ENCODE peak calls at places on chromosomes 2 and 18, in nine cellular contexts. G, V, M, C, W, N, B, S and Q are unnamed samples.

GRCh38 chr2:25149646-25150045 is 18.7 kb downstream of the POMC start:
- DNase-seq in B (no peak), C (no peak), W (no peak), G (no peak), S (no peak), M (no peak), V (no peak), N (no peak), Q (no peak)

GRCh38 chr2:173553589-173553988 is 198.9 kb downstream of the CDCA7 start:
- DNase-seq in N (no peak), V (no peak), B (no peak), G (no peak), C (no peak), S (no peak), M (no peak), W (no peak), Q (no peak)

GRCh38 chr2:111694690-111695089 is 189.3 kb downstream of the ANAPC1 start:
- DNase-seq in B (no peak), C (peak; percentile 87), S (no peak), M (no peak), G (peak; percentile 76), W (no peak), V (peak; percentile 47), N (no peak), Q (no peak)

GRCh38 chr2:205682239-205683021 is at the start of gene NRP2:
- DNase-seq in W (peak; percentile 93), B (peak; percentile 53), M (peak; percentile 91), G (peak; percentile 87), N (peak; percentile 79), V (peak; percentile 60), C (peak; percentile 92), S (peak; percentile 92), Q (peak; percentile 87)

GRCh38 chr2:101185085-101185484 is 33.9 kb upstream of the TBC1D8 start:
- DNase-seq in G (no peak), M (no peak), S (no peak), B (no peak), C (no peak), W (no peak), V (no peak), N (no peak), Q (no peak)

GRCh38 chr18:10739152-10739551 is 213.3 kb downstream of the NAPG start:
- DNase-seq in G (no peak), M (no peak), W (no peak), B (no peak), S (no peak), V (peak; percentile 47), N (no peak), C (no peak), Q (no peak)

GRCh38 chr2:237141556-237141955 is 55.9 kb downstream of the COPS8 start:
- DNase-seq in S (peak; percentile 48), M (peak; percentile 15), G (no peak), V (no peak), W (no peak), N (no peak), C (peak; percentile 65), B (no peak), Q (no peak)

GRCh38 chr18:31553800-31554199 is 37.9 kb upstream of the TTR start:
- DNase-seq in S (no peak), W (no peak), G (no peak), N (no peak), M (no peak), C (no peak), B (no peak), V (no peak), Q (no peak)

GRCh38 chr2:29012211-29012681 is 31.1 kb downstream of the TOGARAM2 start:
- DNase-seq in V (no peak), G (no peak), M (no peak), N (no peak), W (peak; percentile 92), B (peak; percentile 66), C (peak; percentile 64), S (no peak), Q (peak; percentile 80)

GRCh38 chr18:44638141-44638540 is 42.5 kb upstream of the SETBP1 start:
- DNase-seq in V (peak; percentile 48), M (no peak), B (no peak), W (no peak), N (no peak), S (no peak), C (no peak), G (no peak), Q (no peak)
- H3K27ac ChIP-seq in V (peak overlapping the region; percentile 88), M (no peak overlapping the region), B (no peak overlapping the region), W (no peak overlapping the region), N (no peak overlapping the region), S (peak overlapping the region; percentile 93), C (no peak overlapping the region), G (no peak overlapping the region), Q (no peak overlapping the region)

DNA sequence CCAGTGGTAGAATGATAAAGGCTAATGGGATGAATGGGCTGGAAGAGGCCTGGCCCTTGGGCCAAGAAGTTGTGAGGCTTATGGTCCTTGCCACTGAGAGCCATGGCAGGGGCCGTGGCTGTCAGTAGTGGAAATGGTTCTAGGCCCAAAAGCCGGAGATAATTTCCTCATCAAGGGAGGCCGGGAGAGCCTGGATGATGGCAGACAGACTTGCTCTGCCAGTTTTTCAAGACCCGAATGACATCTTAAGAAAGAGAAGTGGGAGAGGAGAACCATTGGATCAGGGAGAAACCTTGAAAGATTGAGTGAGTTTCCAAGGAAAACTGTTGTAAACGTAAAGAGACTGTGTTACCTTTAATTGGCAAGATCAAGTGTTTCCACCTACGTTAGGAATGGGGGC is 46.3 kb upstream of the VPS54 start:
- DNase-seq in M (no peak), V (no peak), B (no peak), S (no peak), N (no peak), W (no peak), G (no peak), C (no peak), Q (no peak)
- H3K27ac ChIP-seq in M (no peak overlapping the region), V (no peak overlapping the region), B (no peak overlapping the region), S (no peak overlapping the region), N (no peak overlapping the region), W (peak overlapping the region; percentile 39), G (no peak overlapping the region), C (no peak overlapping the region), Q (peak overlapping the region; percentile 53)

DNA sequence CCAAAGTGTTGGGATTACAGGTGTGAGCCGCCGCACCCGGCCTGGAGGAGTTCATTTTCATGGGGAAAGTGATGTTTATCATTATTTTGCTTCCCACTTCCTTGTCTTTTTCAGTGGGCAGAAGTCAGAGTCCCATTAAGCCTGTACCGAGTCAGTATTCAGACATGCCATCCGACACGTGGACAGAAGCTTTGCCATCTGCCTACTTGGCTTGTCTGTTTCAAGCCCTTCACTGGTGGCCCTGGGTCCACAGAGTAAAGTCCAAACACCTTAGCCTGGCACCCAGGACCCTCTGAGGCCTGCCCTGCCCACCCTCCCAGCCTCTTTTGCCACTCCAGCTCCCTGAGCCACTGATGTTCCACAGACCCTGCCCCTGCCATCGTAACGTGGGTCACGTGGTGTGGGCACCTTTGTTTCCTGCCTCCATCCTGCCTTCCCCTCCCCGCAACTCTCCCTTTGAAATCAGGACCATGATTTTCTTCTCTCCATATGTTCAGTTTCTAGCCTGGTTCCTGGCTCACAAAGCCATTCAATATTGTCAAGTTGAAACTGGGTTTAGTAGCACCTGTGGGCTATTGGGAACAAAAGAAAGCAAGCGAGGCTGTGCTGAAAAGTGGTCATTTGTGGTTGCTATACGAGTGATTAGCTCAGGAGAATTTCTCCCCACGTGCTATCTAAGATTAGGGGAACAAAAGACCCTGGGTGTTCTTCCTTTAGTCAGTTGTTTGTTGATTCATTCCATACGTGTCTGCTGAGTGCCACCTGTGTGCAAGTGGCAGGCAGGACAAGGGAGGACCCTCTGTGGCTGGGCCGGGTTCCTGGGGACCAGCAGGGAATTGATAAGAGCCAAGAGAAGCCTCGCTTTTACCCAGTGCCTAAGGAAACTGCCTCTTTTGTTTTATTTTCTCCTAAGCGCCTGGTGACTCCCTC is 5.1 kb upstream of the ODC1 start:
- DNase-seq in C (no peak), W (no peak), M (no peak), S (no peak), G (no peak), V (no peak), B (no peak), N (no peak), Q (no peak)
- H3K27ac ChIP-seq in C (no peak overlapping the region), W (no peak overlapping the region), M (no peak overlapping the region), S (no peak overlapping the region), G (no peak overlapping the region), V (no peak overlapping the region), B (no peak overlapping the region), N (no peak overlapping the region), Q (no peak overlapping the region)

DNA sequence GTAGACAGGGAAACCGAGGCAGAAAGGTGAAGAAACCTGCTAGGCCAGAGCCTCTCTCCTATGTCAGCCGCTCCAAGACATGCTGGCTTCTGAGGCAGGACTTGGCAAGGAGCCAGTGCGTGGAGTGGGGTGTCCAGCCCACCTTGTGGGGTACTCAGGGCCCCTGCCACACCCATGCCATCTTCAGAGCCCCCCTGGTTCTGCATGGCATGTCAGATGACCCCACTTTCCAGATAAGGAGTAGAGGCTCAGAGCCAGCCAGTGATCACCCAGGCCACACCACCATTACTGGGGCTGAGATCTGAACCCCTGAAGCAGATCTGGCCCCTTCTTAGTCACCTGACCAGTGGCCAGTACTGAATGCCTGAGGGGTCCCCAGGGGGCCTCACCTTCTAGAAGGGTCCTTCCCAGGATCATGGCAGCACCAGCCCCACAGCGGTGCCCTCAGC is 14.7 kb downstream of the CROCC2 start:
- DNase-seq in N (no peak), W (peak; percentile 61), B (peak; percentile 46), M (peak; percentile 62), C (peak; percentile 44), V (no peak), G (peak; percentile 63), S (no peak), Q (peak; percentile 55)
- H3K27ac ChIP-seq in N (peak overlapping the region; percentile 59), W (no peak overlapping the region), B (no peak overlapping the region), M (no peak overlapping the region), C (no peak overlapping the region), V (no peak overlapping the region), G (peak overlapping the region; percentile 42), S (peak overlapping the region; percentile 10), Q (no peak overlapping the region)

GRCh38 chr2:39469807-39470206 is 32.7 kb upstream of the MAP4K3 start:
- DNase-seq in M (no peak), W (no peak), G (no peak), N (no peak), C (no peak), V (peak; percentile 76), B (no peak), S (peak; percentile 59), Q (no peak)
- H3K27ac ChIP-seq in M (peak overlapping the region; percentile 52), W (peak overlapping the region; percentile 43), G (peak overlapping the region; percentile 54), N (peak overlapping the region; percentile 71), C (peak overlapping the region; percentile 58), V (peak overlapping the region; percentile 38), B (no peak overlapping the region), S (peak overlapping the region; percentile 81), Q (peak overlapping the region; percentile 28)